ENCODE peak calls at places on chromosomes 1 and 21, in eight cellular contexts. J, B, I, E, K, R, N and L are unnamed samples.

GRCh38 chr1:57485643-57486042 is 61.8 kb upstream of the DAB1 start:
- DNase-seq in J (no peak), N (no peak), I (no peak), B (no peak), K (no peak), E (no peak), R (no peak), L (no peak)

GRCh38 chr1:112083487-112083886 is 94.0 kb upstream of the KCND3 start:
- DNase-seq in R (no peak), B (no peak), E (no peak), I (no peak), K (no peak), J (no peak), N (no peak), L (no peak)

GRCh38 chr1:214349781-214350180 is 68.8 kb downstream of the SMYD2 start:
- DNase-seq in N (no peak), B (no peak), R (no peak), E (no peak), K (no peak), J (no peak), I (no peak), L (no peak)

GRCh38 chr1:171083222-171083621 is 7.5 kb upstream of the FMO3 start:
- DNase-seq in B (no peak), I (no peak), N (no peak), R (no peak), K (no peak), E (no peak), J (no peak), L (no peak)

GRCh38 chr1:12708956-12709555 is 6.9 kb upstream of the AADACL3 start:
- DNase-seq in R (no peak), K (no peak), J (no peak), B (no peak), N (no peak), I (no peak), E (no peak), L (no peak)

GRCh38 chr1:82386365-82387069 is 585.8 kb downstream of the ADGRL2 start:
- DNase-seq in N (no peak), I (no peak), B (no peak), J (no peak), E (no peak), K (no peak), R (no peak), L (no peak)

GRCh38 chr21:27526451-27526850 is 559.6 kb upstream of the ADAMTS5 start:
- DNase-seq in N (no peak), I (no peak), B (no peak), R (no peak), K (no peak), E (no peak), J (no peak), L (no peak)

GRCh38 chr1:77687519-77687906 is 5.1 kb upstream of the ZZZ3 start:
- DNase-seq in J (no peak), E (peak), K (no peak), B (peak), N (no peak), R (no peak), I (peak), L (no peak)

GRCh38 chr1:7669559-7670208 is 101.4 kb upstream of the VAMP3 start:
- DNase-seq in B (peak), N (peak), K (no peak), R (peak), I (no peak), E (peak), J (peak), L (no peak)

GRCh38 chr1:94974224-94974623 is 47.3 kb upstream of the CNN3 start:
- DNase-seq in B (no peak), I (no peak), R (no peak), E (no peak), K (no peak), N (no peak), J (no peak), L (no peak)

GRCh38 chr1:26822737-26823395 is 3.6 kb upstream of the ZDHHC18 start:
- DNase-seq in N (no peak), J (no peak), K (no peak), R (no peak), I (no peak), B (no peak), E (no peak), L (no peak)

GRCh38 chr21:43766734-43767497 is 9.2 kb downstream of the CSTB start:
- DNase-seq in I (peak), J (no peak), N (no peak), R (no peak), B (peak), K (no peak), E (peak), L (no peak)

GRCh38 chr1:151514366-151514765 is 3.2 kb downstream of the CGN start:
- DNase-seq in R (no peak), K (no peak), I (no peak), J (no peak), N (no peak), E (no peak), B (peak), L (peak)

GRCh38 chr1:198876371-198876871 is 237.6 kb downstream of the PTPRC start:
- DNase-seq in N (no peak), J (no peak), K (no peak), R (no peak), I (no peak), E (no peak), B (no peak), L (no peak)

GRCh38 chr21:43290529-43291346 is 121.9 kb downstream of the CRYAA start:
- DNase-seq in K (no peak), B (no peak), J (peak), R (no peak), I (peak), N (no peak), E (no peak), L (peak)

GRCh38 chr1:8232036-8232757 is 85.7 kb upstream of the SLC45A1 start:
- DNase-seq in N (no peak), I (no peak), R (no peak), K (no peak), E (no peak), J (no peak), B (peak), L (no peak)

GRCh38 chr1:245153645-245154428 is 948 bp upstream of the KIF26B start:
- DNase-seq in I (peak), K (peak), N (no peak), R (no peak), B (no peak), J (peak), E (peak), L (peak)

GRCh38 chr1:118481091-118481490 is 296.1 kb upstream of the SPAG17 start:
- DNase-seq in R (no peak), J (no peak), E (no peak), N (no peak), K (no peak), I (no peak), B (no peak), L (no peak)

GRCh38 chr1:62954758-62955157 is 170.8 kb downstream of the ATG4C start:
- DNase-seq in N (no peak), I (no peak), R (no peak), B (no peak), J (no peak), E (no peak), K (no peak), L (no peak)

GRCh38 chr1:53890522-53890941 is 935 bp upstream of the YIPF1 start:
- DNase-seq in I (no peak), N (no peak), B (no peak), E (no peak), R (no peak), J (no peak), K (no peak), L (no peak)

GRCh38 chr21:29504751-29505321 is 206.1 kb downstream of the BACH1 start:
- DNase-seq in E (no peak), N (no peak), R (no peak), K (no peak), B (no peak), I (no peak), J (no peak), L (no peak)

GRCh38 chr1:81804320-81804719 is 3.6 kb downstream of the ADGRL2 start:
- DNase-seq in E (no peak), B (no peak), R (no peak), K (no peak), I (no peak), J (no peak), N (no peak), L (no peak)

GRCh38 chr1:89525169-89525855 is 683 bp downstream of the LRRC8B start:
- DNase-seq in K (peak), R (no peak), B (no peak), E (peak), N (peak), I (no peak), J (no peak), L (peak)

GRCh38 chr1:111704776-111705175 is 34.4 kb downstream of the INKA2 start:
- DNase-seq in I (no peak), J (no peak), K (no peak), B (no peak), R (no peak), N (no peak), E (no peak), L (no peak)

GRCh38 chr1:64499966-64500365 is 30.0 kb downstream of the CACHD1 start:
- DNase-seq in J (no peak), K (no peak), I (no peak), B (no peak), R (no peak), N (no peak), E (peak), L (no peak)

GRCh38 chr1:50422946-50423669 is at the start of gene DMRTA2:
- DNase-seq in E (peak), K (no peak), R (no peak), I (peak), B (no peak), N (no peak), J (no peak), L (no peak)

GRCh38 chr21:42010507-42011493 is 640 bp upstream of the ZBTB21 start:
- DNase-seq in K (no peak), E (no peak), J (no peak), I (no peak), N (peak), R (no peak), B (peak), L (peak)

GRCh38 chr21:41147096-41147978 is 20.6 kb upstream of the BACE2 start:
- DNase-seq in B (no peak), E (no peak), R (no peak), N (peak), J (no peak), I (no peak), K (peak), L (no peak)

GRCh38 chr1:118920124-118920675 is 67.9 kb downstream of the TBX15 start:
- DNase-seq in N (no peak), J (no peak), I (no peak), R (no peak), E (no peak), B (no peak), K (no peak), L (no peak)

GRCh38 chr1:6301526-6301925 is 40.6 kb upstream of the GPR153 start:
- DNase-seq in R (no peak), E (no peak), I (no peak), J (no peak), N (peak), B (no peak), K (no peak), L (no peak)

GRCh38 chr1:67120855-67121619 is 13.7 kb downstream of the C1orf141 start:
- DNase-seq in N (no peak), E (no peak), B (no peak), R (no peak), K (no peak), I (no peak), J (no peak), L (no peak)

GRCh38 chr1:87760100-87760499 is 431.4 kb downstream of the LMO4 start:
- DNase-seq in I (no peak), R (no peak), B (no peak), K (no peak), J (no peak), N (no peak), E (no peak), L (no peak)

GRCh38 chr1:230112131-230112701 is 45.2 kb downstream of the GALNT2 start:
- DNase-seq in J (no peak), R (no peak), K (no peak), N (no peak), B (no peak), I (no peak), E (no peak), L (no peak)

GRCh38 chr1:50333595-50333974 is 89.7 kb downstream of the DMRTA2 start:
- DNase-seq in B (peak), J (peak), I (peak), K (no peak), N (no peak), R (peak), E (peak), L (peak)

GRCh38 chr1:7478797-7479499 is 292.1 kb upstream of the VAMP3 start:
- DNase-seq in N (no peak), K (no peak), I (peak), R (peak), E (peak), B (peak), J (peak), L (peak)

GRCh38 chr1:14138135-14138506 is 438.1 kb downstream of the PRDM2 start:
- DNase-seq in I (no peak), R (no peak), E (no peak), N (no peak), B (no peak), K (no peak), J (no peak), L (no peak)

GRCh38 chr1:39960461-39960958 is 5.6 kb downstream of the MFSD2A start:
- DNase-seq in E (no peak), I (peak), B (peak), N (peak), R (peak), K (peak), J (peak), L (peak)

DNA sequence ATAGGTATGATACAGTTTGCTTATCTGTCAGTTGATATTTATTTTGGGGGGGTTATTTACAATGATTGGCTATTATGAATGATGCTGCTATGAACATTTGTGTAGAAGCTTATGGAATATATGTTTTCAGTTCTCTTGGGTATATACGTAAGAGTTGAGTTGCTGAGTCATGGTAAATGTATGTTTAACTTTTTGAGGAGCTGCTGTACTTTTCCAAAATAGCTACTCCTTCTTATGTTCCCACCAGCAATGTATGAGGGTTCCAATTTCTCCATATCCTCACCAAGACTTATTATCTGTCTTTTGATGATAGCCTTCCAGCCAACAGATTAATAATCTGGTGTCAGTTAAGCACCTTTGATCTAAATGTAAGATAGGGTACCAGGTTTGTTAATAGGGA is 11.9 kb downstream of the SOAT1 start:
- DNase-seq in J (no peak), E (no peak), K (no peak), B (no peak), N (no peak), I (no peak), R (no peak), L (no peak)
- TF ChIP-seq POLR2A in J (no peak), E (no peak), K (no peak), B (no peak), N (no peak), I (no peak), R (no peak), L (no peak)

GRCh38 chr1:153550398-153550758 is 1.3 kb upstream of the S100A3 start:
- DNase-seq in N (no peak), R (no peak), B (no peak), I (no peak), J (no peak), E (no peak), K (no peak), L (no peak)

GRCh38 chr1:153553691-153554608 is 4.9 kb upstream of the S100A3 start:
- DNase-seq in E (no peak), B (no peak), K (peak), R (no peak), N (no peak), J (no peak), I (no peak), L (no peak)

GRCh38 chr1:153552335-153552734 is 3.3 kb upstream of the S100A3 start:
- DNase-seq in J (no peak), E (no peak), B (no peak), I (no peak), K (no peak), N (no peak), R (no peak), L (no peak)

GRCh38 chr1:153550827-153551512 is 1.9 kb upstream of the S100A3 start:
- DNase-seq in B (no peak), E (no peak), J (no peak), R (no peak), I (no peak), N (no peak), K (peak), L (no peak)

DNA sequence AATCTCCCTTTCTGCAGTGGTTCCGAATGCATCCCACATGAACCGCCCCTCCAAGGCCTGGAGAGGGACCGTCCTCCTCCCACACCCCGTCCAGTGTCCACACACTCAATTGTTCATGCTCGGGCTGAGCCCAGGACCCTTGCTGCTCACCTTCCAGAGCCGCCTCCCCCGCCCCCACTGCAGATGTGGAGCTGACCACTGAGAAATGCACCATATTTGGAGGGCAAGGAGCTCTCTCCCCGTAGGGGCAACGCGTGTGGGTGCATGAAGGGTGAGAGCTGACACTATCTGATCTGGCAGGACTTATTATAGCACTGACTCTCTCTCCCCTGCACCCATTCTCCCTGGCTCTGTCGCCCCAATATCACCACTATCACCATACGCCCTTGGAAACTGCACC is 4.0 kb upstream of the S100A3 start:
- DNase-seq in R (no peak), N (no peak), B (no peak), I (no peak), E (no peak), K (peak), J (no peak), L (no peak)
- TF ChIP-seq POLR2A in R (no peak), N (no peak), B (no peak), I (no peak), E (no peak), K (no peak), J (no peak), L (no peak)

GRCh38 chr1:115643219-115643618 is 1.4 kb downstream of the VANGL1 start:
- DNase-seq in I (no peak), R (no peak), E (no peak), B (no peak), K (no peak), N (no peak), J (no peak), L (no peak)

GRCh38 chr1:115643636-115644035 is 1.9 kb downstream of the VANGL1 start:
- DNase-seq in K (no peak), I (no peak), N (no peak), E (no peak), B (no peak), J (no peak), R (no peak), L (no peak)

GRCh38 chr1:115640384-115640783 is 1.4 kb upstream of the VANGL1 start:
- DNase-seq in B (no peak), K (no peak), I (no peak), N (no peak), E (no peak), J (no peak), R (no peak), L (no peak)

GRCh38 chr1:115642168-115643072 is 650 bp downstream of the VANGL1 start:
- DNase-seq in N (no peak), B (peak), E (peak), I (peak), J (peak), K (peak), R (peak), L (peak)

GRCh38 chr1:115641762-115642167 is at the start of gene VANGL1:
- DNase-seq in J (peak), B (peak), I (peak), E (peak), R (peak), K (peak), N (no peak), L (peak)
- TF ChIP-seq POLR2A in J (no peak), B (no peak), I (no peak), E (peak), R (no peak), K (no peak), N (no peak), L (peak)

DNA sequence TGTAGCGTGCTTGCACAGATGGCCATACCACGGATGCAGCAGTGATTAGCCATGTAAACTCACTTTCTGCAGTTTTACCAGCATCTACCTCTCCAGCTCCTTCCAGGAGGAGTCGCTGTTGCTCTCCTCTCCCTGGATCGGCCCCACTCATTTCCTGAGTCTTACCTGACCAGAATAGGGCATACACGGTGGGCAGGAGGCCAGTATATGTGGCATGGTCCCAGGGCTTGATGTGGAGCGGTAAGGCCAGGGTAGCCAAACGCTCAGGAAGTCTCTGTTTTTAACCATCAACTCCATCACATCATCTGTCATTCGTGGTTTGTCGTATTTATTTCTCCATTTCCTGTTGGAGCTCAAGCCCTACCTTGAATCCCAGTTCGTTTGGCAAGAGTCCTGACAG is 163.4 kb upstream of the USP24 start:
- DNase-seq in R (peak), N (peak), E (peak), K (no peak), I (no peak), B (peak), J (peak), L (no peak)
- TF ChIP-seq POLR2A in R (no peak), N (no peak), E (no peak), K (no peak), I (no peak), B (no peak), J (no peak), L (no peak)

GRCh38 chr1:20028125-20028524 is 41.9 kb upstream of the PLA2G5 start:
- DNase-seq in J (no peak), K (no peak), R (no peak), I (no peak), B (no peak), N (no peak), E (no peak), L (no peak)
- TF ChIP-seq POLR2A in J (no peak), K (no peak), R (no peak), I (no peak), B (no peak), N (no peak), E (no peak), L (no peak)

GRCh38 chr1:36132029-36132428 is 7.0 kb upstream of the COL8A2 start:
- DNase-seq in I (no peak), R (no peak), B (no peak), N (no peak), K (no peak), E (no peak), J (no peak), L (no peak)

GRCh38 chr1:36134805-36135339 is 9.8 kb upstream of the COL8A2 start:
- DNase-seq in J (no peak), R (peak), E (peak), I (no peak), B (peak), N (peak), K (no peak), L (no peak)

GRCh38 chr1:36134031-36134430 is 9.0 kb upstream of the COL8A2 start:
- DNase-seq in B (no peak), E (no peak), J (no peak), N (no peak), K (no peak), I (no peak), R (no peak), L (no peak)

GRCh38 chr1:36136535-36136934 is 11.5 kb upstream of the COL8A2 start:
- DNase-seq in K (no peak), E (no peak), N (peak), R (no peak), B (no peak), I (no peak), J (no peak), L (no peak)

DNA sequence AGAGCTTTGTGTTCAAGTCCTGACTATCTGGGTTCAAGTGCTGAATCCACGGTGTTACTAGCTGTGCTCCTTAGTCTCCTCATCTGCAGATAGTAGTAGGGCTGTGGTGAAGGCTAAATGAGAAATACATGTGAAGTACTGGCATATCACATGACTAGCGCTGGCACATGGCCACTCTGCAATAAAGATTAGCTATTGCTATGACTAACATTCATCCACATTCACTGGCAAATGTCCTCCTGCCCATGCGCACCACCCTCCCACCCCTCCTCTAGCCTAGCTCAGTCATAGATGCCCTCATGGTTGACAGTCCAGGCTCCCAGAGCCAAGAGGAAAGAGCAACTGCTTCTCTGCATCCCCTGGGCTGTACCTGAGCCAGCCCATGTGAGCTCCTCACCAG is 8.5 kb upstream of the COL8A2 start:
- DNase-seq in R (peak), I (no peak), B (peak), K (peak), J (no peak), E (peak), N (no peak), L (no peak)
- TF ChIP-seq POLR2A in R (no peak), I (no peak), B (no peak), K (no peak), J (no peak), E (no peak), N (no peak), L (no peak)